ENCODE peak calls at places on chromosomes 16 and 17, in seven cellular contexts. U is uterus; S is CD8-positive, alpha-beta T cell; B is BE2C; E is hepatocyte; K is Peyer's patch; X is AG09309. A is an unnamed sample.

GRCh38 chr16:31143889-31144148 is 6.0 kb downstream of the PRSS36 start:
- DNase-seq in U (no peak), S (no peak), B (no peak), E (no peak), K (no peak), X (no peak), A (no peak)

GRCh38 chr16:65583498-65583897 is 461.6 kb upstream of the CDH11 start:
- DNase-seq in U (no peak), S (no peak), B (no peak), E (no peak), K (no peak), X (no peak), A (no peak)

GRCh38 chr17:10775058-10775457 is 28.8 kb downstream of the TMEM238L start:
- DNase-seq in U (no peak), S (no peak), B (no peak), E (no peak), K (no peak), X (no peak), A (no peak)

GRCh38 chr17:29838961-29839360 is 91.1 kb downstream of the SSH2 start:
- DNase-seq in U (no peak), S (no peak), B (peak; percentile 60), E (peak; percentile 31), K (no peak), X (no peak), A (no peak)

GRCh38 chr17:79647456-79647915 is 36.6 kb upstream of the RBFOX3 start:
- DNase-seq in U (no peak), S (no peak), B (no peak), E (no peak), K (no peak), X (no peak), A (peak; percentile 71)

GRCh38 chr16:63461248-63461841 is 1425.1 kb upstream of the CDH8 start:
- DNase-seq in U (no peak), S (no peak), B (peak; percentile 30), E (peak; percentile 64), K (no peak), X (peak; percentile 10), A (no peak)

GRCh38 chr17:45104029-45104428 is 28.3 kb downstream of the PLCD3 start:
- DNase-seq in U (no peak), S (no peak), B (no peak), E (no peak), K (no peak), X (no peak), A (no peak)

GRCh38 chr17:11293480-11293879 is 52.5 kb downstream of the SHISA6 start:
- DNase-seq in U (no peak), S (no peak), B (no peak), E (no peak), K (no peak), X (no peak), A (peak; percentile 49)

GRCh38 chr17:45828171-45829133 is 16.2 kb upstream of the SPPL2C start:
- DNase-seq in U (no peak), S (no peak), B (no peak), E (peak; percentile 49), K (no peak), X (no peak), A (no peak)

GRCh38 chr16:67157892-67158635 is 1.6 kb downstream of the TRADD start:
- DNase-seq in U (no peak), S (no peak), B (no peak), E (no peak), K (no peak), X (no peak), A (no peak)

GRCh38 chr17:65294184-65294719 is 157.1 kb downstream of the RGS9 start:
- DNase-seq in U (peak; percentile 67), S (peak; percentile 73), B (peak; percentile 63), E (peak; percentile 86), K (peak; percentile 72), X (no peak), A (peak; percentile 87)

GRCh38 chr17:60934723-60935122 is 257.1 kb downstream of the BCAS3 start:
- DNase-seq in U (no peak), S (no peak), B (no peak), E (no peak), K (no peak), X (no peak), A (no peak)

GRCh38 chr17:1787301-1787902 is 25.5 kb downstream of the SERPINF1 start:
- DNase-seq in U (peak; percentile 83), S (no peak), B (peak; percentile 71), E (peak; percentile 91), K (peak; percentile 83), X (peak; percentile 85), A (peak; percentile 86)

GRCh38 chr16:84055801-84056634 is 13.4 kb upstream of the SLC38A8 start:
- DNase-seq in U (peak; percentile 3), S (no peak), B (no peak), E (no peak), K (peak; percentile 37), X (no peak), A (no peak)

GRCh38 chr17:78785663-78786057 is 3.6 kb upstream of the CYTH1 start:
- DNase-seq in U (no peak), S (no peak), B (no peak), E (no peak), K (no peak), X (no peak), A (no peak)

GRCh38 chr17:50147841-50148225 is 2.6 kb downstream of the PPP1R9B start:
- DNase-seq in U (no peak), S (no peak), B (no peak), E (peak; percentile 69), K (peak; percentile 82), X (no peak), A (no peak)

GRCh38 chr16:27429981-27430441 is 28.0 kb downstream of the IL21R start:
- DNase-seq in U (no peak), S (peak; percentile 38), B (no peak), E (no peak), K (no peak), X (no peak), A (peak; percentile 78)

GRCh38 chr16:24667244-24667764 is 62.1 kb upstream of the TNRC6A start:
- DNase-seq in U (no peak), S (no peak), B (no peak), E (no peak), K (no peak), X (no peak), A (no peak)

GRCh38 chr16:85491798-85492616 is 121.1 kb upstream of the GSE1 start:
- DNase-seq in U (peak; percentile 62), S (no peak), B (no peak), E (peak; percentile 57), K (no peak), X (no peak), A (no peak)

GRCh38 chr17:7687072-7687907 is at the start of gene TP53:
- DNase-seq in U (peak; percentile 85), S (peak; percentile 90), B (peak; percentile 84), E (peak; percentile 96), K (peak; percentile 86), X (peak; percentile 67), A (peak; percentile 94)

GRCh38 chr17:16521070-16521727 is 29.2 kb upstream of the LRRC75A start:
- DNase-seq in U (peak; percentile 78), S (peak; percentile 71), B (peak; percentile 55), E (peak; percentile 92), K (peak; percentile 59), X (peak; percentile 82), A (peak; percentile 90)

GRCh38 chr17:17201907-17202306 is 4.2 kb downstream of the PLD6 start:
- DNase-seq in U (no peak), S (no peak), B (no peak), E (no peak), K (no peak), X (no peak), A (no peak)

GRCh38 chr17:55158439-55158838 is 106.3 kb upstream of the HLF start:
- DNase-seq in U (no peak), S (no peak), B (no peak), E (no peak), K (no peak), X (no peak), A (no peak)

GRCh38 chr17:559699-560378 is 154.8 kb downstream of the VPS53 start:
- DNase-seq in U (no peak), S (no peak), B (no peak), E (peak; percentile 32), K (no peak), X (peak; percentile 93), A (no peak)

GRCh38 chr16:56013962-56014552 is 138.9 kb upstream of the CES5A start:
- DNase-seq in U (no peak), S (no peak), B (no peak), E (peak; percentile 81), K (no peak), X (no peak), A (no peak)

GRCh38 chr17:6936370-6937028 is 59.4 kb upstream of the ALOX12 start:
- DNase-seq in U (peak; percentile 27), S (no peak), B (peak; percentile 13), E (no peak), K (no peak), X (no peak), A (no peak)

GRCh38 chr17:63702223-63702577 is 2.3 kb upstream of the LIMD2 start:
- DNase-seq in U (no peak), S (peak; percentile 85), B (no peak), E (no peak), K (no peak), X (no peak), A (no peak)

GRCh38 chr16:89410794-89411309 is 79.5 kb downstream of the ANKRD11 start:
- DNase-seq in U (no peak), S (no peak), B (peak; percentile 81), E (peak; percentile 72), K (peak; percentile 69), X (peak; percentile 61), A (peak; percentile 96)
- TF ChIP-seq CTCF in U (no peak), S (no peak), B (no peak), E (no peak), K (peak; percentile 23), X (no peak), A (peak; percentile 46)

GRCh38 chr16:68367440-68367839 is 56.6 kb downstream of the PRMT7 start:
- DNase-seq in U (no peak), S (no peak), B (no peak), E (no peak), K (no peak), X (no peak), A (no peak)
- TF ChIP-seq CTCF in U (no peak), S (no peak), B (no peak), E (no peak), K (no peak), X (no peak), A (no peak)

DNA sequence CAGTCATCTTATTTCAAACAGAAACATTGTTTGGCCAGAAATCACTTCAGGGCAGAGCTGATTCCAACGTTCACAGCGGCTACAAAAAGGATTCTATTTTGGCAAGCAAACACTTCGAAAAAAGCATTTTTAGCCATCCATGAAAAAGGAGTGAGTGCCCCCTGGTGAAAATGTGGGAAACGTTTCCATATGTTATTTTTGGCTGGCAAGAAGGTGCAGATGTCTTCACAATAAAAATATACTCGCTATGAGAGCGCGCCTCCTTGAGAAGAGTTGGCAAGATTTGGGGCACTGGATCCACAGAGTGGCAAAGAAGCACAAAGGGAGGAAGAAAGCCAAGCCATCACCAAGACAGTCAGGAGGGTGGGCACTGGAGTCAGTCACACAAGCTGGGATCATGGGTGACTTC is 191.1 kb downstream of the CHD9NB start:
- DNase-seq in U (no peak), S (no peak), B (peak; percentile 25), E (peak; percentile 63), K (no peak), X (no peak), A (no peak)
- TF ChIP-seq CTCF in U (no peak), S (no peak), B (peak; percentile 73), E (peak; percentile 64), K (peak; percentile 56), X (no peak), A (peak; percentile 53)

DNA sequence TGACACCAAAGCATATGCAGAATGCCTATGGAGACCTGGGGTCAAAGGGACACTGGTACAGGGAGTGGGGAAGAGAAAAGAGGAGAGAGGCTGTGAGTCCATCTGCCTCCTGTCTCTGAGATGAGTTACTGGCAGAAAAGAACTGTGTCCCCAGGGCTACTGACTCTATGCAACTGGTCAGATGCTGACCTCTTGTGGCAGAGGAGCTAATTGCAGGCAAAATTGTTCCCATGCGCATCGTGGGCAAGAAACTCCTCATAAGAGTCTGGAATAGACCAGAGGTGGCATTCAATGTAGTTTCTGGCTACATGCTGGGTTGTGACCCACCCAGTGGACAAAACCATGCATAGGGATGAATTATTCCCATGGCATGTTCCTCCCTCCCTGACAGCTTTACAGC is 26.1 kb upstream of the MLKL start:
- DNase-seq in U (no peak), S (no peak), B (no peak), E (no peak), K (peak; percentile 56), X (no peak), A (no peak)
- TF ChIP-seq CTCF in U (no peak), S (no peak), B (peak; percentile 73), E (peak; percentile 35), K (peak; percentile 79), X (peak; percentile 40), A (peak; percentile 39)

A was measured in osteocyte.